ENCODE peak calls at places on chromosomes 3 and 15, in eight cellular contexts. R, Z, A, J, X, L, O and Q are unnamed samples.

GRCh38 chr3:46923559-46924350 is 46.2 kb downstream of the PTH1R start:
- DNase-seq in R (peak), Z (peak), A (peak), J (peak), X (no peak), L (peak), O (peak), Q (no peak)

GRCh38 chr15:39125904-39126303 is 455.0 kb upstream of the THBS1 start:
- DNase-seq in R (peak), Z (no peak), A (no peak), J (peak), X (no peak), L (no peak), O (peak), Q (no peak)

GRCh38 chr3:136624381-136624780 is 127.8 kb downstream of the STAG1 start:
- DNase-seq in R (no peak), Z (no peak), A (no peak), J (no peak), X (no peak), L (no peak), O (no peak), Q (no peak)

GRCh38 chr3:160686955-160687535 is 10.1 kb downstream of the ARL14 start:
- DNase-seq in R (no peak), Z (no peak), A (no peak), J (peak), X (no peak), L (no peak), O (no peak), Q (no peak)

GRCh38 chr15:57767526-57767925 is 61.0 kb downstream of the POLR2M start:
- DNase-seq in R (no peak), Z (no peak), A (no peak), J (no peak), X (no peak), L (no peak), O (no peak), Q (no peak)

GRCh38 chr3:15510493-15510892 is 11.0 kb downstream of the COLQ start:
- DNase-seq in R (no peak), Z (no peak), A (no peak), J (no peak), X (no peak), L (no peak), O (no peak), Q (no peak)

GRCh38 chr3:186802701-186803100 is 3.6 kb downstream of the RFC4 start:
- DNase-seq in R (no peak), Z (no peak), A (no peak), J (no peak), X (no peak), L (no peak), O (no peak), Q (no peak)

GRCh38 chr3:123590685-123591450 is 6.0 kb upstream of the HACD2 start:
- DNase-seq in R (no peak), Z (no peak), A (no peak), J (no peak), X (no peak), L (no peak), O (no peak), Q (no peak)

GRCh38 chr3:43995929-43996378 is 245.7 kb upstream of the TOPAZ1 start:
- DNase-seq in R (no peak), Z (no peak), A (no peak), J (peak), X (no peak), L (no peak), O (no peak), Q (no peak)

GRCh38 chr3:169792359-169792758 is 19.2 kb downstream of the MYNN start:
- DNase-seq in R (no peak), Z (no peak), A (no peak), J (no peak), X (no peak), L (no peak), O (no peak), Q (no peak)

GRCh38 chr3:46110701-46111493 is 83.6 kb upstream of the XCR1 start:
- DNase-seq in R (peak), Z (no peak), A (no peak), J (peak), X (no peak), L (no peak), O (peak), Q (no peak)

GRCh38 chr15:31065824-31066223 is 35.7 kb downstream of the TRPM1 start:
- DNase-seq in R (no peak), Z (no peak), A (no peak), J (no peak), X (no peak), L (peak), O (no peak), Q (no peak)

GRCh38 chr15:70424937-70425411 is 327.3 kb upstream of the TLE3 start:
- DNase-seq in R (no peak), Z (no peak), A (peak), J (no peak), X (no peak), L (no peak), O (no peak), Q (no peak)

GRCh38 chr3:197514786-197515090 is 41.0 kb downstream of the BDH1 start:
- DNase-seq in R (no peak), Z (no peak), A (no peak), J (no peak), X (no peak), L (peak), O (no peak), Q (no peak)

GRCh38 chr3:83218383-83219200 is 1457.1 kb upstream of the GBE1 start:
- DNase-seq in R (no peak), Z (no peak), A (no peak), J (no peak), X (no peak), L (peak), O (no peak), Q (no peak)

GRCh38 chr3:51977449-51978142 is 2.7 kb downstream of the ABHD14A start:
- DNase-seq in R (no peak), Z (no peak), A (peak), J (no peak), X (no peak), L (no peak), O (no peak), Q (no peak)

GRCh38 chr3:190225186-190225692 is 97.0 kb downstream of the CLDN1 start:
- DNase-seq in R (no peak), Z (no peak), A (no peak), J (peak), X (no peak), L (no peak), O (peak), Q (no peak)

GRCh38 chr3:13179181-13179580 is 106.0 kb upstream of the IQSEC1 start:
- DNase-seq in R (no peak), Z (no peak), A (no peak), J (no peak), X (no peak), L (no peak), O (no peak), Q (no peak)

GRCh38 chr15:80159811-80160569 is 7.2 kb downstream of the FAH start:
- DNase-seq in R (no peak), Z (no peak), A (no peak), J (no peak), X (no peak), L (no peak), O (no peak), Q (no peak)

GRCh38 chr15:33460166-33460805 is 149.5 kb downstream of the RYR3 start:
- DNase-seq in R (no peak), Z (no peak), A (no peak), J (no peak), X (no peak), L (no peak), O (no peak), Q (peak)

GRCh38 chr15:59170295-59170881 is 36.3 kb upstream of the LDHAL6B start:
- DNase-seq in R (peak), Z (peak), A (no peak), J (peak), X (peak), L (peak), O (peak), Q (peak)

GRCh38 chr15:50487287-50487686 is 59.2 kb downstream of the USP50 start:
- DNase-seq in R (no peak), Z (no peak), A (no peak), J (no peak), X (no peak), L (no peak), O (no peak), Q (no peak)

GRCh38 chr15:55197719-55198118 is 978 bp upstream of the RSL24D1 start:
- DNase-seq in R (no peak), Z (no peak), A (no peak), J (no peak), X (no peak), L (no peak), O (no peak), Q (no peak)

GRCh38 chr3:53498993-53499641 is 4.7 kb downstream of the CACNA1D start:
- DNase-seq in R (peak), Z (no peak), A (no peak), J (no peak), X (no peak), L (no peak), O (no peak), Q (no peak)

GRCh38 chr3:32313723-32314473 is 75.4 kb downstream of the CMTM8 start:
- DNase-seq in R (no peak), Z (no peak), A (peak), J (no peak), X (no peak), L (no peak), O (no peak), Q (no peak)

GRCh38 chr3:132538072-132538471 is 59.0 kb upstream of the ACKR4 start:
- DNase-seq in R (no peak), Z (no peak), A (no peak), J (no peak), X (no peak), L (no peak), O (no peak), Q (no peak)
- H3K27ac ChIP-seq in R (no peak), Z (no peak), A (no peak), J (no peak), X (no peak), L (no peak), O (no peak), Q (no peak)

GRCh38 chr3:185759523-185759922 is 65.3 kb downstream of the IGF2BP2 start:
- DNase-seq in R (no peak), Z (no peak), A (no peak), J (no peak), X (no peak), L (no peak), O (no peak), Q (no peak)

GRCh38 chr3:185763347-185764010 is 61.4 kb downstream of the IGF2BP2 start:
- DNase-seq in R (no peak), Z (no peak), A (no peak), J (no peak), X (no peak), L (no peak), O (no peak), Q (no peak)

GRCh38 chr3:185758912-185759311 is 65.9 kb downstream of the IGF2BP2 start:
- DNase-seq in R (peak), Z (no peak), A (no peak), J (no peak), X (no peak), L (no peak), O (no peak), Q (no peak)

GRCh38 chr3:185760091-185760490 is 64.8 kb downstream of the IGF2BP2 start:
- DNase-seq in R (no peak), Z (no peak), A (no peak), J (no peak), X (no peak), L (no peak), O (no peak), Q (no peak)

DNA sequence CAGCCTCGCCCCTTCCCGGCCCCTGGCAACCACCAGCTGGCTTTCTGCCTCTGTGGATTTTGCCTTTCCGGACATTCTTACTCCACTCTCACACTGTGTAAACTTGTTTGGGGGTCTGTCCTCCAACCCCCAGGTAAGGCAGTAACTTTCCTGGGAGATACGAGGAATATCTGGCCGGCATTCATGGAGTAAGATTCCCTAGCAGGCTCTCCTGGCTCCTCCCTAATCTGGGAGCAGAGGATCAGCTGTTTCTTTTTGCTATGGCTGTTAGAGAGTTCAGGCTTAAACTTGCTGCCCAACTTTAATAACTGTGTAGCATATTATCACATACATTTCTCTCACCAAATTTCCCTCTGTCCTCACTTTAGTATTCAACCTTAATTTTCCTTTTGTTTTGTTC is 64.3 kb downstream of the IGF2BP2 start:
- DNase-seq in R (no peak), Z (no peak), A (no peak), J (no peak), X (no peak), L (no peak), O (no peak), Q (no peak)
- H3K27ac ChIP-seq in R (peak), Z (peak), A (no peak), J (no peak), X (no peak), L (no peak), O (peak), Q (peak)

GRCh38 chr15:66253643-66254363 is at the start of gene MEGF11:
- DNase-seq in R (peak), Z (no peak), A (no peak), J (peak), X (peak), L (no peak), O (peak), Q (no peak)
- H3K27ac ChIP-seq in R (no peak), Z (no peak), A (no peak), J (peak), X (no peak), L (no peak), O (no peak), Q (no peak)

DNA sequence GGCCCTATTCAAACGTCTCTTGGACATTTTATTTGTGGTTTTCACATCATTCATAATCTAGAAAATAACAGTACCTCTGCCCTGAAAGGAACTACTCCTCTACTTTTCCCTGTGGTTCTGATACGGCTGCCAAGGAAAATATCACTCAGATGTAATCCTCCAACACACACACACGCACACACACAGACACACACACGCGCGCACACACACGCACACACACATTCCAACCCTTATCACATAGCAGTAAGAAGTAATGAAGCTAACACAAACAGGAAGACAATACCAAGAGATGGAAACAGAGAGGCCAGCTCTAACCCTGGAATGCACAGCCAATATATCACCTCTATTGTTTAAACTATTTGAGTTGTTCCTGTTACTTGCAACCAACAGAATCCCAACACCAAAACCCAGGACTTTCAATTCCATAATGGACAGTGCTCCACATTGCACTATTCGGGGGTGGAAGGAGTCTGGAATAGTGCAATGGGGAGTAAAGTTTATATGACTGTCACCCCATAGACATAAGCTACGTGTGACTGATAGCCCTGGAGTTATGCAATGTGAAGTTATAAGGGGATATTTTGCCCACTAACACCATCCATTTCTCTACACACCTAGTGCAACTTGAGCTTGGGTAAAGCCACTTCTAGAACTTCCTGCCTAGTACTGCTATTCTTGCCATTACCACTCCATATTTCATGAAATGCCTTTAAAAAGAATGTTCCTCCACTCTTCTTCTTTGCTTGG is 71.3 kb upstream of the FNDC3B start:
- DNase-seq in R (no peak), Z (no peak), A (no peak), J (no peak), X (peak), L (peak), O (peak), Q (no peak)
- H3K27ac ChIP-seq in R (no peak), Z (no peak), A (no peak), J (peak), X (no peak), L (no peak), O (peak), Q (peak)

GRCh38 chr3:11200679-11200952 is 46.3 kb downstream of the HRH1 start:
- DNase-seq in R (no peak), Z (no peak), A (no peak), J (no peak), X (no peak), L (no peak), O (no peak), Q (no peak)
- H3K27ac ChIP-seq in R (no peak), Z (no peak), A (no peak), J (no peak), X (no peak), L (no peak), O (peak), Q (peak)

GRCh38 chr3:171986755-171987535 is 52.4 kb upstream of the FNDC3B start:
- DNase-seq in R (no peak), Z (no peak), A (no peak), J (no peak), X (no peak), L (no peak), O (no peak), Q (no peak)
- H3K27ac ChIP-seq in R (no peak), Z (no peak), A (no peak), J (no peak), X (no peak), L (no peak), O (no peak), Q (no peak)

DNA sequence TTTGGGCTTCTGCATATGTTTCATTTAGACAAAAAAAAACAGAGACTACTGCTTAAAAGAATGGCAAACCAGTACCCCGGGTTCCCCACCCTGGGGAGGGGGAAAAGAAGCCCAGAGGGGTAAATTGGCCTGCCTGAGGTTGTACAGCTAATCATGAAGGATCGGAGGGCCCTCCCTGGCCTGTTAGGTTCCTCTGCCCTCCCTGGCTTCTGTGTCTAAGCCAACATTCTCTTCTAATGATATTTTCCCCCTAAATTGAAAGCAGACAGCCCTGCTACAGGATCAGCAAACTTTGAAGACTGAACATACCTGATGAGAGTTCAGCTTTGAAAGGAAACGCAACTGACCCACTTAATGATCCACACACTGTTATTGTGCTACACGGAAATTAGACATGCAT is 2.5 kb downstream of the ARHGAP31 start:
- DNase-seq in R (no peak), Z (no peak), A (no peak), J (no peak), X (no peak), L (no peak), O (no peak), Q (no peak)
- H3K27ac ChIP-seq in R (no peak), Z (peak), A (no peak), J (no peak), X (no peak), L (no peak), O (no peak), Q (no peak)

GRCh38 chr3:90036931-90037330 is 929.5 kb downstream of the EPHA3 start:
- DNase-seq in R (no peak), Z (no peak), A (no peak), J (no peak), X (no peak), L (no peak), O (no peak), Q (no peak)
- H3K27ac ChIP-seq in R (no peak), Z (no peak), A (no peak), J (no peak), X (no peak), L (no peak), O (no peak), Q (no peak)

GRCh38 chr3:50164984-50165383 is 9.9 kb downstream of the SEMA3F start:
- DNase-seq in R (no peak), Z (no peak), A (no peak), J (no peak), X (no peak), L (no peak), O (no peak), Q (no peak)

GRCh38 chr3:50167069-50167781 is 12.1 kb downstream of the SEMA3F start:
- DNase-seq in R (peak), Z (no peak), A (no peak), J (no peak), X (no peak), L (peak), O (no peak), Q (no peak)

GRCh38 chr3:50165388-50166308 is 10.5 kb downstream of the SEMA3F start:
- DNase-seq in R (no peak), Z (no peak), A (no peak), J (no peak), X (peak), L (peak), O (no peak), Q (no peak)

GRCh38 chr3:50167782-50168317 is 12.7 kb downstream of the SEMA3F start:
- DNase-seq in R (no peak), Z (no peak), A (no peak), J (no peak), X (no peak), L (no peak), O (no peak), Q (no peak)

GRCh38 chr3:50166309-50167019 is 11.3 kb downstream of the SEMA3F start:
- DNase-seq in R (no peak), Z (no peak), A (no peak), J (no peak), X (no peak), L (no peak), O (no peak), Q (no peak)
- H3K27ac ChIP-seq in R (no peak), Z (peak), A (no peak), J (peak), X (peak), L (peak), O (no peak), Q (peak)

GRCh38 chr15:98887976-98888375 is 119.6 kb downstream of the PGPEP1L start:
- DNase-seq in R (no peak), Z (no peak), A (no peak), J (no peak), X (no peak), L (no peak), O (no peak), Q (no peak)

GRCh38 chr15:98891301-98891700 is 116.3 kb downstream of the PGPEP1L start:
- DNase-seq in R (no peak), Z (no peak), A (no peak), J (no peak), X (no peak), L (no peak), O (no peak), Q (no peak)

GRCh38 chr15:98888839-98889479 is 118.6 kb downstream of the PGPEP1L start:
- DNase-seq in R (no peak), Z (no peak), A (no peak), J (peak), X (no peak), L (no peak), O (peak), Q (no peak)

GRCh38 chr15:98893407-98893806 is 114.2 kb downstream of the PGPEP1L start:
- DNase-seq in R (no peak), Z (no peak), A (no peak), J (peak), X (no peak), L (no peak), O (no peak), Q (no peak)

DNA sequence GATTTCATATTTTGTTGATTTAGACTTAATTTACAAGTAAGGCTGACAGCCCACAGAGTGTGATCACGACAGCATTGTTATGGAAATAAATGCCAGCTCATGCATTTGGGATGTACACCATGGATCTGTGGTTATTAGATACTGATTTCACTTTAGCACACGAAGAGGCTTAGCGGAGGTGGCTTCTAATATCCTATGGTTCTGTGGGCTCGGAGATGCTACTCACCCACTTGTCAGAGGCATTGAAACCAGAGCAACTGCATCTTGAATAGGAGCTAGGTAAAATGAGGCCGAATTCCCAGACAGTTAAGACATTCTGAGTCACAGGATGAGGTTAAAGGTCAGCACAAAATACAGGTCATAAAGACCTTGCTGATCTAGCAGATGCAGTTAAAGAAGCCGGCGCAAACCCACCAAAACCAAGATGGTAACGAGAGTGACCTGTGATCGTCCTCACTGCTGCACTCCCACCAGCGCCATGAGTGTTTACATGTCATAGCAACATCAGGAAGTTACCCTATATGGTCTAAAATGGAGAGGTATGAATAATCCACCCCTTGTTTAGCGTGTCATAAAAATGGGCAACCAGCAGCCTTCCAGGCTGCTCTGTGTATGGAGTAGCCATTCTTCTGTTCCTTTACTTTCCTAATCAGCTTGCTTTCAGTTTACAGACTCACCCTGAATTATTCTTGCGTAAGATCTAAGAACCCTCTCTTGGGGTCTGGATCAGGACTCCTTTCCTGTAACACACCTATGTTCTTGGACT is 117.5 kb downstream of the PGPEP1L start:
- DNase-seq in R (no peak), Z (no peak), A (no peak), J (peak), X (no peak), L (no peak), O (peak), Q (peak)
- H3K27ac ChIP-seq in R (no peak), Z (no peak), A (no peak), J (peak), X (no peak), L (no peak), O (peak), Q (peak)